ENCODE peak calls at places on chromosomes 16 and 17, in nine cellular contexts. X, Q, B, K, G, P, A, E and L are unnamed samples.

GRCh38 chr17:10092595-10092994 is 105.8 kb downstream of the GAS7 start:
- DNase-seq in X (no peak), K (no peak), G (no peak), Q (no peak), E (no peak), A (no peak), P (no peak), B (no peak), L (no peak)

GRCh38 chr16:48864055-48864454 is 254.1 kb upstream of the N4BP1 start:
- DNase-seq in G (no peak), X (no peak), K (no peak), Q (no peak), P (no peak), B (no peak), E (no peak), A (no peak), L (no peak)

GRCh38 chr17:36534117-36534880 is at the start of gene MYO19:
- DNase-seq in Q (peak), A (peak), E (peak), P (peak), X (peak), G (peak), B (peak), K (peak), L (peak)

GRCh38 chr16:54846761-54847160 is 83.9 kb upstream of the IRX5 start:
- DNase-seq in G (no peak), Q (no peak), E (peak), P (no peak), K (no peak), B (no peak), X (no peak), A (no peak), L (no peak)

GRCh38 chr17:36149296-36149820 is 27.1 kb downstream of the TBC1D3B start:
- DNase-seq in G (no peak), Q (peak), X (no peak), B (peak), K (peak), P (peak), E (peak), A (peak), L (peak)

GRCh38 chr16:85423186-85423550 is 190.0 kb upstream of the GSE1 start:
- DNase-seq in A (no peak), E (no peak), X (no peak), G (peak), B (no peak), K (peak), Q (no peak), P (peak), L (no peak)

GRCh38 chr17:55496094-55496881 is 15.0 kb downstream of the SMIM36 start:
- DNase-seq in E (peak), Q (peak), P (no peak), A (no peak), K (no peak), B (peak), X (no peak), G (no peak), L (peak)

GRCh38 chr16:79143026-79143425 is 457.5 kb downstream of the MAF start:
- DNase-seq in E (no peak), B (no peak), A (no peak), P (no peak), G (no peak), X (no peak), K (no peak), Q (no peak), L (no peak)

GRCh38 chr16:22381392-22381791 is 7.0 kb upstream of the CDR2 start:
- DNase-seq in G (no peak), K (no peak), Q (no peak), P (no peak), B (no peak), A (no peak), E (no peak), X (no peak), L (no peak)

GRCh38 chr17:38893612-38894011 is 23.8 kb downstream of the LASP1 start:
- DNase-seq in E (no peak), Q (no peak), B (no peak), X (no peak), P (peak), G (peak), K (no peak), A (no peak), L (peak)

GRCh38 chr17:82457071-82457789 is 1.3 kb upstream of the NARF start:
- DNase-seq in K (no peak), A (no peak), G (no peak), E (no peak), B (no peak), Q (peak), X (no peak), P (no peak), L (no peak)

GRCh38 chr17:64240741-64241347 is 22.2 kb downstream of the TEX2 start:
- DNase-seq in K (peak), P (peak), E (peak), A (no peak), B (peak), Q (peak), G (peak), X (peak), L (peak)

GRCh38 chr16:58414938-58415451 is 22.7 kb downstream of the GINS3 start:
- DNase-seq in P (no peak), B (peak), X (no peak), E (no peak), A (no peak), Q (no peak), K (no peak), G (no peak), L (no peak)

GRCh38 chr16:57185446-57185944 is 344 bp downstream of the PSME3IP1 start:
- DNase-seq in K (peak), P (peak), X (peak), B (peak), G (peak), A (peak), E (peak), Q (peak), L (peak)

GRCh38 chr16:55494994-55495421 is 13.9 kb upstream of the LPCAT2 start:
- DNase-seq in X (peak), Q (peak), E (peak), P (no peak), A (no peak), B (peak), G (no peak), K (peak), L (peak)

GRCh38 chr17:29129731-29130130 is 50.5 kb downstream of the MYO18A start:
- DNase-seq in E (no peak), Q (no peak), B (no peak), K (no peak), A (peak), G (no peak), P (no peak), X (no peak), L (no peak)

GRCh38 chr17:8693328-8693727 is 51.3 kb downstream of the CCDC42 start:
- DNase-seq in P (no peak), G (no peak), K (no peak), E (no peak), A (no peak), X (no peak), B (no peak), Q (no peak), L (no peak)

GRCh38 chr17:27762527-27763305 is 37.6 kb downstream of the NOS2 start:
- DNase-seq in B (peak), G (no peak), K (no peak), Q (no peak), E (peak), P (no peak), A (no peak), X (no peak), L (peak)

GRCh38 chr16:78563905-78564304 is 464.5 kb downstream of the WWOX start:
- DNase-seq in Q (no peak), G (no peak), A (peak), X (peak), B (no peak), K (no peak), E (no peak), P (no peak), L (no peak)

GRCh38 chr17:751269-752001 is 629 bp downstream of the GEMIN4 start:
- DNase-seq in A (no peak), X (no peak), K (peak), P (peak), E (peak), B (peak), Q (no peak), G (no peak), L (peak)

GRCh38 chr16:534856-535445 is 7.4 kb downstream of the CAPN15 start:
- DNase-seq in Q (no peak), G (no peak), B (no peak), E (no peak), P (no peak), K (no peak), A (peak), X (no peak), L (no peak)

GRCh38 chr17:70137451-70138230 is 31.7 kb upstream of the KCNJ2 start:
- DNase-seq in X (peak), B (peak), K (peak), A (peak), Q (peak), G (no peak), E (peak), P (peak), L (peak)

GRCh38 chr16:64409762-64410161 is 712.1 kb downstream of the CDH11 start:
- DNase-seq in X (peak), Q (peak), E (no peak), P (no peak), K (no peak), G (no peak), A (no peak), B (no peak), L (peak)

GRCh38 chr17:72775914-72776313 is 316.6 kb downstream of the SLC39A11 start:
- DNase-seq in K (no peak), Q (no peak), A (no peak), P (no peak), X (no peak), G (no peak), E (no peak), B (no peak), L (no peak)

GRCh38 chr16:75116081-75116910 is at the start of gene LDHD:
- DNase-seq in Q (peak), P (peak), X (peak), K (peak), G (peak), A (peak), B (no peak), E (peak), L (peak)

GRCh38 chr17:57554826-57555635 is 190.1 kb downstream of the CCDC182 start:
- DNase-seq in B (no peak), G (no peak), X (no peak), P (no peak), K (no peak), E (no peak), A (peak), Q (no peak), L (no peak)

GRCh38 chr17:80927791-80928216 is 63.8 kb upstream of the CHMP6 start:
- DNase-seq in G (no peak), B (peak), A (no peak), K (no peak), P (no peak), E (no peak), Q (no peak), X (no peak), L (no peak)

GRCh38 chr17:364766-365165 is 12.2 kb upstream of the RPH3AL start:
- DNase-seq in Q (no peak), B (no peak), P (no peak), E (no peak), X (no peak), G (peak), K (no peak), A (no peak), L (no peak)

GRCh38 chr17:55335625-55336024 is 70.9 kb downstream of the HLF start:
- DNase-seq in P (no peak), A (no peak), Q (no peak), G (no peak), K (no peak), X (no peak), E (no peak), B (no peak), L (no peak)

GRCh38 chr16:87705780-87706277 is 60.0 kb downstream of the KLHDC4 start:
- DNase-seq in X (no peak), B (no peak), A (no peak), G (no peak), Q (no peak), E (peak), K (no peak), P (no peak), L (no peak)

GRCh38 chr17:76585649-76586593 is at the start of gene ST6GALNAC2:
- DNase-seq in K (peak), E (peak), B (no peak), A (peak), P (peak), G (peak), Q (no peak), X (no peak), L (no peak)

GRCh38 chr16:22692034-22692433 is 121.9 kb upstream of the HS3ST2 start:
- DNase-seq in E (no peak), K (no peak), A (no peak), P (no peak), G (no peak), Q (no peak), X (no peak), B (no peak), L (peak)

GRCh38 chr16:24986512-24987303 is 28.5 kb downstream of the ARHGAP17 start:
- DNase-seq in G (no peak), K (peak), B (peak), P (no peak), X (peak), Q (peak), A (no peak), E (peak), L (peak)

DNA sequence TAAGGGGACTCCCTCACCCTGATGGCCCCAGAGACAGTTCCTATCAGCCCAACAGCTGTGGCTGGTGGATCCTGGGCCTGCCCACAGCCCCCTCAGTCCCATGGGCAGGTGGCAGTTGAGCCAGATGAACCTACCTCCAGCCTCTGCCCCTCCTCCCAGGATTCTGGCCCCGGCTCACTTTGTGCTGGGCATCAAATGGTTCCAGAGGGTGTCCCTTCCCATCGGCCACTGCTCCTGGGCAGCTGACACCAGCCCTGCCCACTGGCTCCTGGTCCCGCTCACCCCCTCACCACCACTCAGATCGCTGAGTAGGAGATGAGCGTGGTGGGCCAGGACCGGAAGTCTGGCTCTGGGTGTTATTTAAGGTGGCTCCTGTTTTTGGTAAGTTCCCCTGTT is 2.0 kb downstream of the TTYH2 start:
- DNase-seq in A (no peak), G (no peak), E (no peak), K (no peak), X (no peak), B (no peak), P (peak), Q (no peak), L (no peak)
- TF ChIP-seq CTCF in A (no peak), G (no peak), E (no peak), K (no peak), X (no peak), B (no peak), P (no peak), Q (no peak), L (no peak)

GRCh38 chr17:19867654-19868395 is at the start of gene ULK2:
- DNase-seq in E (peak), G (peak), P (peak), K (peak), B (peak), X (peak), A (no peak), Q (peak), L (peak)

DNA sequence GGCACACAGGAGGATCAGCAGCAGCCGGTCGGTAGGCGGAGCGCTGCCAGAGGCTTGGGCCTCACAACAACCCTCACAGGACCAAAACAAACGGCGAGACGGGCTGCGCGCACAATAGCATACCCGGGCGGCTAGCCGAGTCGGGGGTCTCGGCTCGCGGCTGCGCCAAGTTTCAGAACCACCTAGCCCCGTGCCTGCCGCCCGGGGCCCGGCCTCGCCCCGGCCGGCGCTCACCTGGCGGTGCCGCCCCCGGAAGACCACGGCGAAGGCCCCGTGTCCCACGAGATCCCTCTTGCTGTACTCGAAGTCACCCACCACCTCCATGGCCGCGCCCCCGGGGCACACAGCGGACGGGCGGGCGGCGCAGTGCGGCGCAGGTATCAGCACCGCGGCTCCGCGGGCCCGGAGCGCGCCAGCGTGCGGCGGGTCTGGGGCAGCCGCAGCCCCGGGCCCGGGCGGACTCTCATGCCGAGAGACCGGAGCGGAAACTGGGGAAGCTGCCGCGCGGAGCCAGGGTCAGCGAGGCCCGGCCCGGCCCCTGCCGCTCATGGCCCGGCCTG is 562 bp downstream of the ULK2 start:
- DNase-seq in G (peak), K (no peak), B (peak), A (peak), P (peak), X (no peak), Q (peak), E (peak), L (peak)
- H3K4me3 ChIP-seq in G (peak), K (peak), B (peak), A (peak), P (peak), X (peak), Q (peak), E (peak), L (peak)

GRCh38 chr17:19650826-19651225 is 2.3 kb downstream of the ALDH3A2 start:
- DNase-seq in B (peak), P (no peak), Q (no peak), K (no peak), E (no peak), G (no peak), X (no peak), A (no peak), L (peak)

GRCh38 chr17:19651461-19652238 is 3.1 kb downstream of the ALDH3A2 start:
- DNase-seq in K (no peak), G (no peak), Q (no peak), P (no peak), E (no peak), B (no peak), A (no peak), X (no peak), L (no peak)

GRCh38 chr17:19647697-19648474 is 665 bp upstream of the ALDH3A2 start:
- DNase-seq in K (peak), A (peak), E (peak), B (peak), G (peak), X (peak), P (peak), Q (peak), L (peak)

GRCh38 chr17:19646788-19647696 is 1.5 kb upstream of the ALDH3A2 start:
- DNase-seq in K (peak), P (no peak), E (no peak), A (no peak), Q (no peak), G (no peak), X (no peak), B (no peak), L (peak)

GRCh38 chr17:19648475-19649406 is at the start of gene ALDH3A2:
- DNase-seq in B (peak), G (peak), E (peak), P (peak), K (peak), Q (peak), A (peak), X (peak), L (peak)
- TF ChIP-seq CTCF in B (no peak), G (peak), E (peak), P (peak), K (no peak), Q (peak), A (peak), X (no peak), L (no peak)

DNA sequence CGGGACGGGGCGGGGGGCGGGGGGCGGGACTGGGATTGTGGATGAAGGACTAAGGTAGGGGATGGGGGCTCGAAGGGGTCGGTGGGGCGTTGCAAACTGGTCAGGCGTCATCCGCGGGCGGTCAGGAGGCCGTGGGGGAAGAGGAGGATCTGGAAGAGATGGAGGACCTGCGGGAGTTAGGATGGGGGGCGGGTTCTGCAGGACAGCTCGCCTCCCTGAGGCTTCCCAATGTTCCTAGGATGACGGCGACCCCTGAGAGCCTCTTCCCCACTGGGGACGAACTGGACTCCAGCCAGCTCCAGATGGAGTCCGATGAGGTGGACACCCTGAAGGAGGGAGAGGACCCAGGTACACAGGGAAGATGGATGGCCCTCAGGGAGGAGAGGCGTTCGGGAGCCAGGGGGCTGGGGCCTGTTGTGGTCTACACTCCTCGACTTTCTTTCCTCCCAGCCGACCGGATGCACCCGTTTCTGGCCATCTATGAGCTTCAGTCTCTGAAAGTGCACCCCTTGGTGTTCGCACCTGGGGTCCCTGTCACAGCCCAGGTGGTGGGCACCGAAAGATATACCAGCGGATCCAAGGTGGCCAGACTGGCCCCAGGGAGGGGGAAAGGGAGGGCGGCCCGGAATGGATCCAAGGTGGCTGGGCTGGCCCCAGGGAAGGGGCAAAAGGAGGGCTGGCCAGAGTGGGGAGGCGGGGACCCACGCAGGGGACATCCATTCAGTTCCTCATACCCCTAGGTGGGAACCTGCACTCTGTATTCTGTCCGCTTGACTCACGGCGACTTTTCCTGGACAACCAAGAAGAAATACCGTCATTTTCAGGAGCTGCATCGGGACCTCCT is 804 bp downstream of the PLD2 start:
- DNase-seq in Q (no peak), G (peak), X (no peak), B (no peak), E (peak), A (no peak), P (peak), K (peak), L (no peak)
- H3K4me3 ChIP-seq in Q (peak), G (peak), X (peak), B (peak), E (peak), A (peak), P (peak), K (peak), L (peak)

DNA sequence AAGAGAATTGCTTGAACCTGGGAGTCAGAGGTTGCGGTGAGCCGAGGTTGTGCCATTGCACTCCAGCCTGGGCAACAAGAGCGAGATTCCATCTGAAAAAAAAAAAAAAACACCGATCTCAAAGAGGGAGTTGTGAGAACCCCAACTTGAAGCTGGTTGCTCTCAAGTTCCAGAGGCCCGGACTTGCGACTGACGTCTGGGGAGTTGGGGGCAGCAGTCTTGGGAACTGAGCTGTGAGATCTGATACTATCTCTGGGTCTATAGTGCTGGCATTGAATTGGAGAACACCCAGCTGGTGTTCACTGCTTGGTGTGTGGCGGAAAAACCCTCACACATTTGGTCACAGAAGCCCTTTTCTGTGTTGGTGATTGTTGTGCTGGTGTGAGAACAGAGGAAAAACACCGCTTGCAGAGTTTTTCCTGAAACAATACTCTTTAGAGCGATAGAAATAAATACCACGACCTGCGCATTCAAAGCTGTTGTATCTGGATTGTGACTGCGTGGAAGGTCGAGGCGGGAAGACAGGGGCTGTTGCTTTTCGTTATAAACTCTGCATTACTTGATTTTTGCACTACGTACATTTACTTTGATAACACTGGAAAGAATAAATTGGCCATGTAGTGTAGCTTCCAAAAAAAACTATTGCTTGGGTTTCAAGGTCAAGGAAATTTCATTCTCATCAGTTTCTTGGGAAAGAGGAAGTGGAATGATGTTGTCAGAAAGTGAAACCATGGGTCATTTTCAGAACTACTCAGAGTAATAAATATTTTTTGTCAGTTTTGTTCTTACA is 8.8 kb downstream of the SCIMP start:
- DNase-seq in A (no peak), E (no peak), P (no peak), K (no peak), B (no peak), X (no peak), G (peak), Q (no peak), L (no peak)
- TF ChIP-seq CTCF in A (no peak), E (no peak), P (no peak), K (no peak), B (no peak), X (no peak), G (no peak), Q (no peak), L (no peak)